ENCODE peak calls at places on chromosomes 16 and 17, in five cellular contexts. A is esophagus squamous epithelium, V is HFF-Myc, P is heart right ventricle, R is skeletal muscle cell. K is an unnamed sample.

GRCh38 chr17:41163828-41164227 is 3.3 kb upstream of the KRTAP4-4 start:
- DNase-seq in A (no peak), R (no peak), P (no peak), V (no peak), K (no peak)

GRCh38 chr17:14098246-14098645 is 28.9 kb downstream of the COX10 start:
- DNase-seq in R (no peak), P (no peak), V (no peak), A (no peak), K (no peak)

GRCh38 chr17:65407017-65407416 is 154.4 kb downstream of the AXIN2 start:
- DNase-seq in R (peak; percentile 14), P (no peak), A (no peak), V (no peak), K (no peak)

GRCh38 chr16:79826732-79827514 is 226.4 kb upstream of the MAF start:
- DNase-seq in P (no peak), R (peak; percentile 23), A (no peak), V (no peak), K (no peak)

GRCh38 chr17:55740515-55741352 is 10.1 kb upstream of the PCTP start:
- DNase-seq in A (no peak), V (no peak), P (no peak), R (no peak), K (no peak)

GRCh38 chr17:63911657-63912100 is 621 bp upstream of the CSHL1 start:
- DNase-seq in A (no peak), P (peak; percentile 45), V (no peak), R (no peak), K (no peak)

GRCh38 chr16:1168837-1169236 is 15.9 kb downstream of the CACNA1H start:
- DNase-seq in P (no peak), A (no peak), R (no peak), V (no peak), K (no peak)

GRCh38 chr16:79194291-79194690 is 406.2 kb downstream of the MAF start:
- DNase-seq in P (no peak), V (no peak), A (no peak), R (no peak), K (no peak)

GRCh38 chr17:36590082-36590481 is 1.6 kb upstream of the DHRS11 start:
- DNase-seq in A (no peak), P (no peak), R (no peak), V (no peak), K (peak; percentile 75)

GRCh38 chr17:10127819-10128375 is 70.5 kb downstream of the GAS7 start:
- DNase-seq in P (peak; percentile 82), R (peak; percentile 93), A (no peak), V (peak; percentile 85), K (no peak)

GRCh38 chr16:72715267-72715666 is 332.7 kb downstream of the ZFHX3 start:
- DNase-seq in R (no peak), P (no peak), V (no peak), A (no peak), K (no peak)

GRCh38 chr16:66159987-66160386 is 206.5 kb upstream of the CDH5 start:
- DNase-seq in A (no peak), R (no peak), V (no peak), P (no peak), K (no peak)

GRCh38 chr17:72952220-72952619 is 140.3 kb downstream of the SLC39A11 start:
- DNase-seq in A (no peak), V (no peak), P (no peak), R (no peak), K (no peak)

GRCh38 chr17:49894761-49895160 is 46.9 kb upstream of the TAC4 start:
- DNase-seq in A (no peak), R (no peak), P (no peak), V (no peak), K (no peak)

K was measured in GF-D8.